ENCODE peak calls at places on chromosomes 5 and 9, in five cellular contexts. R is neural progenitor cell, V is A549, J is colonic mucosa, Z is IMR-90. F is an unnamed sample.

GRCh38 chr5:77210091-77211012 is at the start of gene PDE8B:
- DNase-seq in Z (no peak), V (no peak), J (no peak), R (peak; percentile 62), F (no peak)

GRCh38 chr5:32092938-32093812 is 80.9 kb downstream of the GOLPH3 start:
- DNase-seq in Z (peak; percentile 78), R (peak; percentile 91), J (peak; percentile 68), V (peak; percentile 78), F (peak; percentile 68)

GRCh38 chr5:125411163-125412050 is 665.0 kb upstream of the ZNF608 start:
- DNase-seq in Z (peak; percentile 39), R (peak; percentile 3), J (peak; percentile 72), V (no peak), F (peak; percentile 58)

GRCh38 chr5:115415143-115415491 is 118.7 kb upstream of the CCDC112 start:
- DNase-seq in V (peak; percentile 40), J (peak; percentile 94), Z (peak; percentile 82), R (peak; percentile 29), F (peak; percentile 98)

GRCh38 chr5:66306105-66306843 is 162.2 kb downstream of the SREK1 start:
- DNase-seq in R (peak; percentile 77), Z (peak; percentile 63), J (peak; percentile 45), V (peak; percentile 66), F (peak; percentile 65)

GRCh38 chr9:104606202-104606601 is 775 bp upstream of the OR13C2 start:
- DNase-seq in R (peak; percentile 26), J (no peak), Z (no peak), V (no peak), F (no peak)

GRCh38 chr5:168467755-168468280 is 18.5 kb upstream of the RARS1 start:
- DNase-seq in V (no peak), J (no peak), Z (no peak), R (no peak), F (no peak)

GRCh38 chr9:91483189-91483691 is 59.6 kb upstream of the NFIL3 start:
- DNase-seq in V (no peak), J (no peak), R (no peak), Z (peak; percentile 47), F (no peak)

DNA sequence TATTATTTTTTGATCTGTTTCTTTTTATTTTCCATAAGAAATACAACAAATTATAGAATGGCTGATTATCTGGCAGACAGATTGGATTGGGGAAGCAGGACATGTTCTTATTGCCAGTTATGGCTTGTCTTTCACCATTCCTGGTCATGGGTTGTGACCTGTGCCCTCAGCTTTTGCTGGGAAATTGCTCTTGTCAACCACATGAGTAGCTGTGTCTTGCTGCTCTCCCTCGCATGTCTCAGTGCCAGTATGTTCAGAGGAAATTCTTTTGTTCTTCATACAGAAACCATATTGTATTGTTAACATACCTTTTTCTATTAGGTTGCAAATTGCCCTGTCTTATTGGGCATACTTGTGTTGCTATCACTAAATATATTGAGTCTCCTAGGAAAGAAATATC is 344.1 kb downstream of the OSTF1 start:
- DNase-seq in R (no peak), J (no peak), Z (no peak), V (no peak), F (no peak)
- H3K4me1 ChIP-seq in R (no peaks in the 10 kb centered on the region), J (no peaks in the 10 kb centered on the region), Z (no peaks in the 10 kb centered on the region), V (no peaks in the 10 kb centered on the region), F (no peaks in the 10 kb centered on the region)

GRCh38 chr5:95861221-95861857 is 38.8 kb upstream of the GLRX start:
- DNase-seq in Z (peak; percentile 100), J (peak; percentile 46), V (peak; percentile 90), R (no peak), F (no peak)
- H3K27ac ChIP-seq in Z (peak overlapping the region; percentile 94), J (peak overlapping the region; percentile 23), V (peak overlapping the region; percentile 82), R (no peak overlapping the region), F (no peak overlapping the region)

DNA sequence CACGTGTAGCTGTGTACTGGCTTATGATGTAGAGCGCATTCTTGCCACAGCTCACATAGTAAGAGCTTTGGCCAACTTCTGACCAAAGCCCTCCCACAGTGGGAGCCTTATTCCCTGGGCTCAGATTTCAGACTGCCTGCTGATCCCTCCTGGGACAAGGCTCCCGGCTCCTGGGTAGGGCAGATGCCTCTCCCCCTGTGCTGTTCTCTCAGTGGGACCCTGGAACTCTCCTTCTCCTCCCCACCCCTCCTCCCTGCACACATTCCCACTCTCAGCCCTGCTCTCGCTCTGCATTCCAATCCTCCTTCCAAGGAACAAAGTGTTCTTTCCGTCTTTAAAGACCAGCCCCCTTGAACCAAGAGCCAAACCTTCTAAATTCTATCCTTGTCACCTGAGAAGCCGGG is 17.5 kb downstream of the LCP2 start:
- DNase-seq in R (peak; percentile 68), J (no peak), V (no peak), Z (no peak), F (no peak)
- H3K4me1 ChIP-seq in R (peaks cover 29% of the 10 kb centered on the region), J (peaks cover 3% of the 10 kb centered on the region), V (no peaks in the 10 kb centered on the region), Z (no peaks in the 10 kb centered on the region), F (no peaks in the 10 kb centered on the region)

GRCh38 chr5:10577371-10578291 is 13.8 kb downstream of the ANKRD33B start:
- DNase-seq in Z (no peak), V (no peak), J (no peak), R (no peak), F (no peak)
- H3K27ac ChIP-seq in Z (no peak overlapping the region), V (peak overlapping the region; percentile 26), J (no peak overlapping the region), R (no peak overlapping the region), F (no peak overlapping the region)

GRCh38 chr5:93191426-93191825 is 389.6 kb downstream of the NR2F1-AS1 start:
- DNase-seq in Z (peak; percentile 25), J (no peak), V (no peak), R (no peak), F (no peak)
- H3K4me1 ChIP-seq in Z (peaks cover 7% of the 10 kb centered on the region), J (no peaks in the 10 kb centered on the region), V (peaks cover 54% of the 10 kb centered on the region), R (peaks cover 7% of the 10 kb centered on the region), F (no peaks in the 10 kb centered on the region)

DNA sequence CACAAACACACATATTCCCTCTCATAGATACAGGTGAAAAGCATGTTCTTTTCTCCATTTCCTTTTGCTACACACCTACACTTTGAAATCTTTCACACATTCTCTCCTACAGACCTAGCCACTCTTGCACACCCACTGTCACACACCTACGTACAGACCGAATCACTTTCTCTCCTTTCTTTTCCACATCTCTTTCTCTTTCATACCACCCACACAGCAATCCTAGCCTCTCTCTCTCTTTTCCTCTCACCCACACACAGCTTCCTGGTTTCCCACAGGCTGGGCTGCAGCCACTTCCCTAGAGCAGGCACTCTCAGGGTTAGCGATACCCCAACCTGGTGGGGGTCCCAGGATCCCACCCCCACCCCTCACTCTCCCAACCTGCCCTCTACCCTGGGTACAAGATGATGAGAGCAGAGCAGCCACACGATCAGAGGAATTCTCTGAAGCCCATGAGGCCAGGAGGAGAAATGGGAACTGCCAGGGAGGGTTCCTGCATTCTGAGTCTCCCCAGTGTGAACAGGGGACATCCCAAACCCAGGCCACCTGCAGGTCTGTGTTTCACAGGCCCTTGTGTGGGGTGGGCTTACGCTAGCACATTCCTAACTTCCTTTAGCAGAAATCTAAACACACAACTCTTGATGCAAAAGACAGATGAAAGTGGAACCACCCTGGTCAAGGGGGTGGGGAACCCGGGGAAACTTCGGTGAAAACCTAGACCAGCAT is 17.1 kb upstream of the SYNPO start:
- DNase-seq in Z (peak; percentile 42), V (no peak), J (no peak), R (no peak), F (no peak)
- H3K27ac ChIP-seq in Z (peak overlapping the region; percentile 36), V (peak overlapping the region; percentile 51), J (no peak overlapping the region), R (no peak overlapping the region), F (peak overlapping the region; percentile 28)

DNA sequence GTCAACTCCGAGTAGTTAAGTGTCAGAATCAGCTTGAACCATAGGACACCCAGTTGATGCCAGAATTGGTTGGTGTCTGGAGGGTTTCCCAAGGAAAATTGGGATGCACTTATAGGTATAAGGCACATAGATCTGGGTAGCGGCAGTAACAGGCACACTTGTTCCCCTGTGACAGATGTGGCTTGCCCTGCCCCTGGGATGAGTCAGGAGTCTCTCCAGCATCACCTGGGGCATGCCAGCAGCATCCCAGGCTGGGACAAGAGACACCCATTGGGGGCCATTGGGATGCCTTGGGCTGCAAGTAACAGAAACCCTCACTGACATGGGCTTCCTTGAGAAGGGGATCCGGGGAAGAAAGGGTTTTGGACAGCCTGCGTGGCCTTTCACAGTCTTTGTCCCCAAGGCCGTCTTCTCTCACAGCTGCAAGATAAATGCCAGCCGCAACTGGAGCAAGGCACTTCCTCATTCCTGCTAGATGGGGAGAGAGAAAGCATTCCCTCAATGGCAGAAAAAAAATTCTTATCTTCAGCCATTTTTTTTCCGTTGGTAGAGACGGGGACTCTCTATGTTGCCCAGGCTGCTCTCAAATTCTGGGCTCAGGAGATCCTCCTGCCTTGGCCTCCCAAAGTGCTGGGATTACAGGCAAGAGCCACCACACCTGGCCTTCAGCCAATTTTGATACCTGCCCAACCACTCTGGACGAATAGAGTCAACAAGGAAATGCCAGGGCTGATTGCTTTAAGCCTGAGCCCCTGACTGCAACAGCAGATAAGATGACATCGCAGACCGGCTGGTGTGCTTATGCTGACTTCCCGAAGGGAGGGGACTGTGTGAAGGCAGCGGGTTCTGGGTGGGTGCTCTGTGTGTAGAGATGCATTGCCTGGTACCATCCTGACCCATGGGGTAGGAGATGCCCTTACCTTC is 13.3 kb upstream of the RNF130 start:
- DNase-seq in J (peak; percentile 86), V (peak; percentile 19), R (peak; percentile 36), Z (no peak), F (peak; percentile 84)
- H3K4me1 ChIP-seq in J (no peaks in the 10 kb centered on the region), V (no peaks in the 10 kb centered on the region), R (peaks cover 44% of the 10 kb centered on the region), Z (no peaks in the 10 kb centered on the region), F (no peaks in the 10 kb centered on the region)

GRCh38 chr9:116059466-116059865 is 94.1 kb upstream of the PAPPA start:
- DNase-seq in R (no peak), V (no peak), Z (no peak), J (no peak), F (no peak)

GRCh38 chr9:116060631-116061030 is 93.0 kb upstream of the PAPPA start:
- DNase-seq in J (no peak), R (no peak), V (peak; percentile 26), Z (no peak), F (no peak)

GRCh38 chr9:116055536-116055935 is 98.1 kb upstream of the PAPPA start:
- DNase-seq in R (no peak), J (no peak), Z (peak; percentile 33), V (no peak), F (no peak)

GRCh38 chr9:116057371-116057770 is 96.2 kb upstream of the PAPPA start:
- DNase-seq in V (no peak), R (no peak), Z (no peak), J (no peak), F (no peak)

DNA sequence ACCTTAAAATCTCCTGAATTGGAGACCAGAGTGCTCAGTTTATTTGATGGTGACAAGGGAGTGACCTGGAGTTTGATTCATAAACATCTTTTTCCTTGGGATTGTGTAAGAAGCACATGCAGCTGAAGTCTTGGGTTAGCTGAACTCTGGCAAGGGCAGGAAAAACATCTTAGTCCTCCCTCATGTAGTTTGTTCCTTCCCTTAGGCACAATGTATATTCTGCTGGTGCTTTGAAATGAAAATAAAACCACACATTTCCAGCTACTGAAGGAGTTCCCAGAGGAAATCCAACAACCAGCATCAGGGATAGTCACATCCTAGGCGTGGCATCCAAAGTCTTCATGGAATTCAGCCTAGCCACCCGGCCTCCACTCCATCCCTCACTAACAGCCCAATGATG is 95.2 kb upstream of the PAPPA start:
- DNase-seq in J (no peak), R (no peak), V (peak; percentile 13), Z (no peak), F (no peak)
- H3K27ac ChIP-seq in J (no peak overlapping the region), R (no peak overlapping the region), V (peak overlapping the region; percentile 56), Z (peak overlapping the region; percentile 71), F (no peak overlapping the region)

F was measured in small intestine.